ENCODE peak calls at places on chromosomes 6 and 20, in seven cellular contexts. One of them, this sample, is unnamed. For H3K27me3, the result is how much of the 10 kb centered on the place peaks cover.

GRCh38 chr6:118216751-118217150 is 309.7 kb downstream of the SLC35F1 start:
- DNase-seq in sigmoid colon: no peak
- DNase-seq in CD4-positive, CD25-positive, alpha-beta regulatory T cell: no peak
- DNase-seq in aorta: no peak
- DNase-seq in cardiac muscle cell: no peak
- DNase-seq in tibial nerve: no peak
- DNase-seq in brain microvascular endothelial cell: no peak
- DNase-seq in this sample: no peak

GRCh38 chr6:35718911-35719381 is 17.9 kb upstream of the ARMC12 start:
- DNase-seq in sigmoid colon: peak
- DNase-seq in CD4-positive, CD25-positive, alpha-beta regulatory T cell: peak
- DNase-seq in aorta: no peak
- DNase-seq in cardiac muscle cell: no peak
- DNase-seq in tibial nerve: no peak
- DNase-seq in brain microvascular endothelial cell: no peak
- DNase-seq in this sample: no peak

GRCh38 chr6:157710604-157711003 is 112.4 kb upstream of the SNX9 start:
- DNase-seq in sigmoid colon: no peak
- DNase-seq in CD4-positive, CD25-positive, alpha-beta regulatory T cell: no peak
- DNase-seq in aorta: no peak
- DNase-seq in cardiac muscle cell: no peak
- DNase-seq in tibial nerve: no peak
- DNase-seq in brain microvascular endothelial cell: no peak
- DNase-seq in this sample: no peak

GRCh38 chr20:45419188-45420091 is 3.5 kb downstream of the PIGT start:
- DNase-seq in sigmoid colon: peak
- DNase-seq in CD4-positive, CD25-positive, alpha-beta regulatory T cell: no peak
- DNase-seq in aorta: peak
- DNase-seq in cardiac muscle cell: no peak
- DNase-seq in tibial nerve: peak
- DNase-seq in brain microvascular endothelial cell: peak
- DNase-seq in this sample: peak

GRCh38 chr6:31558631-31559500 is 11.5 kb downstream of the NFKBIL1 start:
- DNase-seq in sigmoid colon: peak
- DNase-seq in CD4-positive, CD25-positive, alpha-beta regulatory T cell: peak
- DNase-seq in aorta: no peak
- DNase-seq in cardiac muscle cell: no peak
- DNase-seq in tibial nerve: peak
- DNase-seq in brain microvascular endothelial cell: no peak
- DNase-seq in this sample: no peak

GRCh38 chr6:44129841-44130322 is 2.5 kb downstream of the TMEM63B start:
- DNase-seq in sigmoid colon: no peak
- DNase-seq in CD4-positive, CD25-positive, alpha-beta regulatory T cell: no peak
- DNase-seq in aorta: no peak
- DNase-seq in cardiac muscle cell: peak
- DNase-seq in tibial nerve: no peak
- DNase-seq in brain microvascular endothelial cell: no peak
- DNase-seq in this sample: no peak

GRCh38 chr20:31695849-31696804 is 26.5 kb downstream of the BCL2L1 start:
- DNase-seq in sigmoid colon: no peak
- DNase-seq in CD4-positive, CD25-positive, alpha-beta regulatory T cell: no peak
- DNase-seq in aorta: peak
- DNase-seq in cardiac muscle cell: no peak
- DNase-seq in tibial nerve: no peak
- DNase-seq in brain microvascular endothelial cell: peak
- DNase-seq in this sample: peak

GRCh38 chr6:106377061-106377540 is 16.6 kb downstream of the CRYBG1 start:
- DNase-seq in sigmoid colon: no peak
- DNase-seq in CD4-positive, CD25-positive, alpha-beta regulatory T cell: no peak
- DNase-seq in aorta: no peak
- DNase-seq in cardiac muscle cell: no peak
- DNase-seq in tibial nerve: no peak
- DNase-seq in brain microvascular endothelial cell: peak
- DNase-seq in this sample: no peak

GRCh38 chr6:129590408-129591022 is 119.5 kb downstream of the ARHGAP18 start:
- DNase-seq in sigmoid colon: no peak
- DNase-seq in CD4-positive, CD25-positive, alpha-beta regulatory T cell: no peak
- DNase-seq in aorta: no peak
- DNase-seq in cardiac muscle cell: no peak
- DNase-seq in tibial nerve: no peak
- DNase-seq in brain microvascular endothelial cell: peak
- DNase-seq in this sample: no peak

GRCh38 chr6:7846971-7847818 is 63.4 kb downstream of the TXNDC5 start:
- DNase-seq in sigmoid colon: no peak
- DNase-seq in CD4-positive, CD25-positive, alpha-beta regulatory T cell: no peak
- DNase-seq in aorta: no peak
- DNase-seq in cardiac muscle cell: no peak
- DNase-seq in tibial nerve: no peak
- DNase-seq in brain microvascular endothelial cell: peak
- DNase-seq in this sample: no peak

GRCh38 chr6:4941782-4942672 is 61.8 kb downstream of the RPP40 start:
- DNase-seq in sigmoid colon: no peak
- DNase-seq in CD4-positive, CD25-positive, alpha-beta regulatory T cell: peak
- DNase-seq in aorta: no peak
- DNase-seq in cardiac muscle cell: no peak
- DNase-seq in tibial nerve: no peak
- DNase-seq in brain microvascular endothelial cell: peak
- DNase-seq in this sample: no peak

GRCh38 chr6:144408151-144408550 is 123.0 kb downstream of the UTRN start:
- DNase-seq in sigmoid colon: peak
- DNase-seq in CD4-positive, CD25-positive, alpha-beta regulatory T cell: no peak
- DNase-seq in aorta: no peak
- DNase-seq in cardiac muscle cell: no peak
- DNase-seq in tibial nerve: peak
- DNase-seq in brain microvascular endothelial cell: peak
- DNase-seq in this sample: no peak

GRCh38 chr6:145891126-145891525 is 73.0 kb downstream of the SHPRH start:
- DNase-seq in sigmoid colon: no peak
- DNase-seq in CD4-positive, CD25-positive, alpha-beta regulatory T cell: no peak
- DNase-seq in aorta: no peak
- DNase-seq in cardiac muscle cell: no peak
- DNase-seq in tibial nerve: no peak
- DNase-seq in brain microvascular endothelial cell: peak
- DNase-seq in this sample: no peak

GRCh38 chr6:39041072-39041471 is 7.5 kb upstream of the GLP1R start:
- DNase-seq in sigmoid colon: no peak
- DNase-seq in CD4-positive, CD25-positive, alpha-beta regulatory T cell: no peak
- DNase-seq in aorta: no peak
- DNase-seq in cardiac muscle cell: no peak
- DNase-seq in tibial nerve: no peak
- DNase-seq in brain microvascular endothelial cell: no peak
- DNase-seq in this sample: no peak

GRCh38 chr6:141261016-141261671 is 871.6 kb upstream of the GJE1 start:
- DNase-seq in sigmoid colon: no peak
- DNase-seq in CD4-positive, CD25-positive, alpha-beta regulatory T cell: no peak
- DNase-seq in aorta: peak
- DNase-seq in cardiac muscle cell: no peak
- DNase-seq in tibial nerve: no peak
- DNase-seq in brain microvascular endothelial cell: no peak
- DNase-seq in this sample: peak

GRCh38 chr20:37786043-37786442 is 92.2 kb downstream of the CTNNBL1 start:
- DNase-seq in sigmoid colon: no peak
- DNase-seq in CD4-positive, CD25-positive, alpha-beta regulatory T cell: no peak
- DNase-seq in aorta: no peak
- DNase-seq in cardiac muscle cell: no peak
- DNase-seq in tibial nerve: no peak
- DNase-seq in brain microvascular endothelial cell: no peak
- DNase-seq in this sample: no peak

GRCh38 chr6:72811971-72812421 is 190.1 kb downstream of the KCNQ5 start:
- DNase-seq in sigmoid colon: no peak
- DNase-seq in CD4-positive, CD25-positive, alpha-beta regulatory T cell: no peak
- DNase-seq in aorta: no peak
- DNase-seq in cardiac muscle cell: no peak
- DNase-seq in tibial nerve: no peak
- DNase-seq in brain microvascular endothelial cell: peak
- DNase-seq in this sample: no peak

DNA sequence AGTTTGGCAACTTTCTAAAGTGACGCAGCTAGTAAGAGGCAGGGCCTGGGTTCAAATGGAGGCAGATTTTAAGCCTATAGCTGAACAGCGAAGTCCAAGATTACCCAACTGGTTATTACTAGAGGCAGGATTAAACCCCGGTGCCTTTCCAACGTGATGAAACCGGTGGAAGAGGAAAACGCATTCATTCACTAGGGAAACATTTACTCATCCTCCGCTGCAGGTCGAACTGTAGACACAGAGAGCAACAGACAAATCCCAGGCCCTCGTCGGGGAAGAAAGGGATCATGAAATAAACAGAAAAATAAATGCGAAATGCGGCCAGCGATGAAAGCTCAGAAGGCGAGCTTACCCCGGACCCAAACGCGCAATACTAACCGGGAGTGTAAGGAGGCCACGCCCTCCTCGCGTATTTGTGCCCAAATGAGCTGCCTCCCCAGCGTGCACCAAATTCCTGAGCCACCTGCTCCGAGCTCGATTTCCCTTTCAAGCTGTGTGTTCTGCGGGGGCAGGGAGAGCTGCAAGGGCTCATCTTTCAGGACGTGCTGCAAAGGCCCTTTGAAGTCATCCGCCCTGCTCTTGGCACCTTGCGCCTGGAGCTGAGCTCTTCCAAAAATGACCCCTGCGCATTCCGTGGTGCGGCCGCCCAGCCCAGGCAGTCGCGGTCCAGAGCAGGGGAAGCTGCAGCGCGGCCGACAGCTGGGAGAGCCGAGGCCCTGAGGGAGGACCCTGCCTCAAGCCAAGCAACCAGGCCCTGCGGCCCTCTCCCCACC is 46.9 kb downstream of the PDYN start:
- DNase-seq in sigmoid colon: peak
- DNase-seq in CD4-positive, CD25-positive, alpha-beta regulatory T cell: no peak
- DNase-seq in aorta: peak
- DNase-seq in cardiac muscle cell: peak
- DNase-seq in tibial nerve: peak
- DNase-seq in brain microvascular endothelial cell: no peak
- DNase-seq in this sample: peak
- H3K27me3 ChIP-seq in sigmoid colon: under half
- H3K27me3 ChIP-seq in CD4-positive, CD25-positive, alpha-beta regulatory T cell: under half
- H3K27me3 ChIP-seq in aorta: under half
- H3K27me3 ChIP-seq in cardiac muscle cell: under half
- H3K27me3 ChIP-seq in tibial nerve: under half
- H3K27me3 ChIP-seq in brain microvascular endothelial cell: under half
- H3K27me3 ChIP-seq in this sample: under half

DNA sequence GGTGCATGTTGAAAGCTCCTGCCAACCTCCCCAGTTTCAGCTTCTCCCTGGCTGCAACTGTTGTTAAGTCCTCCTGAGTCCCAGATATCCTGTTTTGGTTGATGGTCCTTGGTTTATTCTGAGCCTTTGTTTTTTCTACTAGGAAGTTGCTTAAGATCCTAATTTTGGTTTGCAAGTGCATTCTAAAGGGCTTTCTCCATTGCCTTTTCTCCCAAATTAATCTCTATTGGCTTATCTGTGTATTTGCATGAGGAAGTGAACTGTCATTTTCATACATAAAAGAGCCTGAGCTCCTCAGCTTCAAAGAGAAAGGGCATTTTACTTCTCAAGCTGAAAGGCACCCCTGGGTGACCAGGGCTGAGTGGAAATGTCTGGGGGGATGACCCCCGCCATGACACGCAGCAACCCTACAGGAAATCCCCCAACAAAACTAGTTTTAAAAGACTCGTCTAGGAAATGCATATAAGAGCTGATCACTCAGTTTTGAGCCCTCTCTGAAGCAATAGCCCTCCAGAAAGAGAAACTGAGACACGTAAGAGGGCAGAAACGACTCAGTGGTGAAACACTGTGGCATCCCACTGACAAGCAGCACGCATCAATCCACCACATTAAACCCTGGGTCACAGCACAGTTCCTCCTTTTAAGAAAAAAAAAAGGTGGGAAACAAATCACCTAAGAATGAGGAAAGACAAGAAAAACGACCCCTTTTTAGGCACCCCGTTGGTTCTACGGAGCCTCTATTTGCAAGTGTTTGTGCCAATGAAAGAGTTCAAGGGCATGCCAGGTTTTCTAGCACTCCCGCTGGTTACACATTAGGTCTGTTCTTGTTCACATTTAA is 140.9 kb downstream of the THBS2 start:
- DNase-seq in sigmoid colon: no peak
- DNase-seq in CD4-positive, CD25-positive, alpha-beta regulatory T cell: no peak
- DNase-seq in aorta: no peak
- DNase-seq in cardiac muscle cell: no peak
- DNase-seq in tibial nerve: no peak
- DNase-seq in brain microvascular endothelial cell: no peak
- DNase-seq in this sample: no peak
- H3K4me3 ChIP-seq in sigmoid colon: no peak
- H3K4me3 ChIP-seq in CD4-positive, CD25-positive, alpha-beta regulatory T cell: no peak
- H3K4me3 ChIP-seq in aorta: no peak
- H3K4me3 ChIP-seq in cardiac muscle cell: no peak
- H3K4me3 ChIP-seq in tibial nerve: no peak
- H3K4me3 ChIP-seq in brain microvascular endothelial cell: no peak
- H3K4me3 ChIP-seq in this sample: no peak

GRCh38 chr6:136079701-136080565 is 170.2 kb downstream of the MTFR2 start:
- DNase-seq in sigmoid colon: no peak
- DNase-seq in CD4-positive, CD25-positive, alpha-beta regulatory T cell: no peak
- DNase-seq in aorta: no peak
- DNase-seq in cardiac muscle cell: no peak
- DNase-seq in tibial nerve: no peak
- DNase-seq in brain microvascular endothelial cell: no peak
- DNase-seq in this sample: no peak
- H3K27ac ChIP-seq in sigmoid colon: peak
- H3K27ac ChIP-seq in CD4-positive, CD25-positive, alpha-beta regulatory T cell: no peak
- H3K27ac ChIP-seq in aorta: no peak
- H3K27ac ChIP-seq in cardiac muscle cell: no peak
- H3K27ac ChIP-seq in tibial nerve: no peak
- H3K27ac ChIP-seq in brain microvascular endothelial cell: no peak
- H3K27ac ChIP-seq in this sample: no peak

DNA sequence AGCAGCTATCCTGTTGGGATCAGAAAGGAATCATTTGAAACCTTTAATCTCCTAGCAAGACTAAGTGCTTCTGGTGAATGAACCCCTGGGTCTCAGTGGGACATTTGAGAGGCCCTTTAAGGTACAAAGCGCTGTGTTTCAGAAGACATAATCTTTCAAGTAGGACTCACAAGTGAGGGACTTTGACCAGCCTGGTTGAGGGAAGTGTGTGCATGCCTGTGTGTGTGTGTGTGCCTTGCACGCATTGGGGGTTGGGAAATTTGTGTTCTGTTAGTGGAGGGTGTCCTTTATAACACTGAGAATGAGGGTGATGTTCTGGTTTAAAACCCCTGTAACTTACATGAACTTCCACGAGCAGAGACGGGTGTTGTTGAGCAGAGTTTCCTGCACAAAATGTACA is 64.4 kb upstream of the KCNG1 start:
- DNase-seq in sigmoid colon: no peak
- DNase-seq in CD4-positive, CD25-positive, alpha-beta regulatory T cell: no peak
- DNase-seq in aorta: no peak
- DNase-seq in cardiac muscle cell: no peak
- DNase-seq in tibial nerve: no peak
- DNase-seq in brain microvascular endothelial cell: no peak
- DNase-seq in this sample: peak
- H3K27me3 ChIP-seq in sigmoid colon: under half
- H3K27me3 ChIP-seq in CD4-positive, CD25-positive, alpha-beta regulatory T cell: under half
- H3K27me3 ChIP-seq in aorta: under half
- H3K27me3 ChIP-seq in cardiac muscle cell: under half
- H3K27me3 ChIP-seq in tibial nerve: under half
- H3K27me3 ChIP-seq in brain microvascular endothelial cell: half or more
- H3K27me3 ChIP-seq in this sample: under half

DNA sequence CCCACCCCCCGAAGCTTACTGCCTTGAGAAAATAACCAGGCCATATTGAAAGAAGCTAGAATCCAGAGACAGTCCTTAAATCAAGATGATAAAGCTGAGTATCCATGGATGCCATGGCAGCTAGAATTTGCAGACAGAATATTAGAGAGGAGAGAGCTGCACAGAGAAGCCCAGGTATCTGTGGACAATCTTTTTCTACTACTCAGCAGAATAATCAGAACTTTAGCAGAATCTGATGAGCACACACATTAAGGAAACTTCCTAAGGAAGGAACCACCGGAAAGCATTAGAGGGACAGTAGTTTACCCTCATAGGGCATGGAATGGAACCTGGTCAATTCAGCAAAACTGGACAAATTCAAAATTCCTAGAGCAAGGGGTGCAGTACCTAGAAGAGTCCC is 1001.7 kb downstream of the HACE1 start:
- DNase-seq in sigmoid colon: no peak
- DNase-seq in CD4-positive, CD25-positive, alpha-beta regulatory T cell: no peak
- DNase-seq in aorta: no peak
- DNase-seq in cardiac muscle cell: no peak
- DNase-seq in tibial nerve: no peak
- DNase-seq in brain microvascular endothelial cell: no peak
- DNase-seq in this sample: no peak
- H3K4me3 ChIP-seq in sigmoid colon: no peak
- H3K4me3 ChIP-seq in CD4-positive, CD25-positive, alpha-beta regulatory T cell: no peak
- H3K4me3 ChIP-seq in aorta: no peak
- H3K4me3 ChIP-seq in cardiac muscle cell: no peak
- H3K4me3 ChIP-seq in tibial nerve: no peak
- H3K4me3 ChIP-seq in brain microvascular endothelial cell: no peak
- H3K4me3 ChIP-seq in this sample: no peak